ENCODE peak calls at places on chromosomes 2 and 18, in five cellular contexts. S, C, R, Z and K are unnamed samples. For H3K9me3 and H3K4me1, the result is how much of the 10 kb centered on the place peaks cover.

GRCh38 chr2:33021542-33022259 is 74.9 kb downstream of the LTBP1 start:
- DNase-seq in S (no peak), C (no peak), R (peak), Z (no peak), K (no peak)

GRCh38 chr2:188381614-188382013 is 89.9 kb downstream of the GULP1 start:
- DNase-seq in S (no peak), C (no peak), R (peak), Z (no peak), K (no peak)

GRCh38 chr2:58032016-58032750 is 14.4 kb upstream of the VRK2 start:
- DNase-seq in S (no peak), C (no peak), R (peak), Z (no peak), K (no peak)

GRCh38 chr2:239689985-239690384 is 289.2 kb upstream of the HDAC4 start:
- DNase-seq in S (no peak), C (no peak), R (no peak), Z (no peak), K (no peak)

GRCh38 chr18:68840554-68841263 is 42.8 kb downstream of the CCDC102B start:
- DNase-seq in S (no peak), C (peak), R (peak), Z (no peak), K (no peak)

GRCh38 chr18:79395761-79396404 is at the start of gene NFATC1:
- DNase-seq in S (peak), C (peak), R (peak), Z (no peak), K (peak)

GRCh38 chr2:8159211-8159965 is 522.5 kb upstream of the ID2 start:
- DNase-seq in S (no peak), C (no peak), R (no peak), Z (no peak), K (no peak)

GRCh38 chr2:239227661-239228371 is 173.0 kb downstream of the HDAC4 start:
- DNase-seq in S (no peak), C (peak), R (peak), Z (peak), K (peak)

GRCh38 chr2:106561356-106561755 is 74.2 kb downstream of the CD8B2 start:
- DNase-seq in S (no peak), C (no peak), R (no peak), Z (no peak), K (no peak)

GRCh38 chr2:43823751-43824150 is 14.9 kb downstream of the ABCG5 start:
- DNase-seq in S (no peak), C (no peak), R (no peak), Z (no peak), K (no peak)

GRCh38 chr2:231189571-231190495 is 8.6 kb upstream of the ARMC9 start:
- DNase-seq in S (peak), C (peak), R (no peak), Z (no peak), K (no peak)

GRCh38 chr2:133718688-133719201 is 150.5 kb upstream of the NCKAP5 start:
- DNase-seq in S (no peak), C (no peak), R (peak), Z (peak), K (no peak)

GRCh38 chr2:197209742-197210408 is 100.7 kb downstream of the ANKRD44 start:
- DNase-seq in S (peak), C (no peak), R (no peak), Z (no peak), K (no peak)

GRCh38 chr2:44549099-44549471 is 187.3 kb downstream of the CAMKMT start:
- DNase-seq in S (no peak), C (no peak), R (peak), Z (no peak), K (no peak)

GRCh38 chr18:55002261-55002660 is 43.0 kb upstream of the CCDC68 start:
- DNase-seq in S (no peak), C (no peak), R (no peak), Z (no peak), K (no peak)

GRCh38 chr2:27807476-27807875 is 36.0 kb downstream of the MRPL33 start:
- DNase-seq in S (no peak), C (peak), R (peak), Z (peak), K (peak)

GRCh38 chr2:96533292-96534073 is 3.1 kb upstream of the ARID5A start:
- DNase-seq in S (peak), C (peak), R (peak), Z (no peak), K (peak)

GRCh38 chr18:54950221-54950620 is 9.0 kb downstream of the CCDC68 start:
- DNase-seq in S (no peak), C (peak), R (no peak), Z (no peak), K (no peak)

GRCh38 chr2:24831216-24831615 is 38.0 kb downstream of the CENPO start:
- DNase-seq in S (peak), C (no peak), R (no peak), Z (no peak), K (no peak)

GRCh38 chr2:74010087-74010541 is 25.4 kb downstream of the TET3 start:
- DNase-seq in S (peak), C (peak), R (no peak), Z (peak), K (peak)

GRCh38 chr18:52764271-52764670 is 424.3 kb downstream of the DCC start:
- DNase-seq in S (no peak), C (no peak), R (no peak), Z (no peak), K (no peak)

GRCh38 chr2:238169708-238170251 is 11.0 kb downstream of the ERFE start:
- DNase-seq in S (peak), C (no peak), R (peak), Z (peak), K (no peak)

GRCh38 chr2:174573621-174574081 is 24.0 kb downstream of the WIPF1 start:
- DNase-seq in S (peak), C (no peak), R (no peak), Z (no peak), K (no peak)

GRCh38 chr2:48219234-48219554 is 310.8 kb upstream of the STON1 start:
- DNase-seq in S (no peak), C (no peak), R (no peak), Z (no peak), K (no peak)

GRCh38 chr2:224395646-224396390 is 6.1 kb downstream of the FAM124B start:
- DNase-seq in S (no peak), C (no peak), R (no peak), Z (no peak), K (no peak)

GRCh38 chr2:64225491-64225890 is 81.3 kb upstream of the PELI1 start:
- DNase-seq in S (no peak), C (no peak), R (no peak), Z (no peak), K (no peak)

GRCh38 chr2:10356459-10356851 is 53.8 kb downstream of the HPCAL1 start:
- DNase-seq in S (no peak), C (peak), R (no peak), Z (no peak), K (no peak)

GRCh38 chr2:203225423-203226039 is 13.3 kb upstream of the CYP20A1 start:
- DNase-seq in S (no peak), C (peak), R (peak), Z (no peak), K (no peak)

GRCh38 chr2:138201326-138201725 is 237.1 kb downstream of the HNMT start:
- DNase-seq in S (no peak), C (no peak), R (peak), Z (no peak), K (no peak)

GRCh38 chr2:83081835-83082522 is 1377.1 kb downstream of the SUCLG1 start:
- DNase-seq in S (no peak), C (no peak), R (peak), Z (peak), K (no peak)

GRCh38 chr2:127293386-127293757 is 572 bp downstream of the ERCC3 start:
- DNase-seq in S (no peak), C (no peak), R (no peak), Z (peak), K (peak)

GRCh38 chr18:62637807-62638687 is 77.3 kb upstream of the PHLPP1 start:
- DNase-seq in S (no peak), C (peak), R (peak), Z (peak), K (peak)

GRCh38 chr2:38524580-38524979 is 78.1 kb downstream of the HNRNPLL start:
- DNase-seq in S (no peak), C (no peak), R (no peak), Z (no peak), K (no peak)
- H3K9me3 ChIP-seq in S (under half), C (under half), R (under half), Z (under half), K (under half)

GRCh38 chr2:54512663-54513363 is 56.7 kb downstream of the SPTBN1 start:
- DNase-seq in S (no peak), C (no peak), R (no peak), Z (no peak), K (no peak)
- H3K4me1 ChIP-seq in S (under half), C (under half), R (under half), Z (under half), K (under half)

GRCh38 chr2:54771166-54771565 is 47.7 kb downstream of the EML6 start:
- DNase-seq in S (no peak), C (no peak), R (peak), Z (peak), K (no peak)

GRCh38 chr2:54772110-54772509 is 48.6 kb downstream of the EML6 start:
- DNase-seq in S (no peak), C (no peak), R (peak), Z (no peak), K (no peak)

GRCh38 chr2:54770676-54771075 is 47.2 kb downstream of the EML6 start:
- DNase-seq in S (no peak), C (no peak), R (no peak), Z (no peak), K (no peak)

GRCh38 chr2:54768772-54769428 is 45.4 kb downstream of the EML6 start:
- DNase-seq in S (no peak), C (no peak), R (no peak), Z (peak), K (no peak)

GRCh38 chr2:54770211-54770610 is 46.7 kb downstream of the EML6 start:
- DNase-seq in S (no peak), C (no peak), R (no peak), Z (no peak), K (no peak)
- H3K4me3 ChIP-seq in S (no peak), C (no peak), R (no peak), Z (no peak), K (no peak)

DNA sequence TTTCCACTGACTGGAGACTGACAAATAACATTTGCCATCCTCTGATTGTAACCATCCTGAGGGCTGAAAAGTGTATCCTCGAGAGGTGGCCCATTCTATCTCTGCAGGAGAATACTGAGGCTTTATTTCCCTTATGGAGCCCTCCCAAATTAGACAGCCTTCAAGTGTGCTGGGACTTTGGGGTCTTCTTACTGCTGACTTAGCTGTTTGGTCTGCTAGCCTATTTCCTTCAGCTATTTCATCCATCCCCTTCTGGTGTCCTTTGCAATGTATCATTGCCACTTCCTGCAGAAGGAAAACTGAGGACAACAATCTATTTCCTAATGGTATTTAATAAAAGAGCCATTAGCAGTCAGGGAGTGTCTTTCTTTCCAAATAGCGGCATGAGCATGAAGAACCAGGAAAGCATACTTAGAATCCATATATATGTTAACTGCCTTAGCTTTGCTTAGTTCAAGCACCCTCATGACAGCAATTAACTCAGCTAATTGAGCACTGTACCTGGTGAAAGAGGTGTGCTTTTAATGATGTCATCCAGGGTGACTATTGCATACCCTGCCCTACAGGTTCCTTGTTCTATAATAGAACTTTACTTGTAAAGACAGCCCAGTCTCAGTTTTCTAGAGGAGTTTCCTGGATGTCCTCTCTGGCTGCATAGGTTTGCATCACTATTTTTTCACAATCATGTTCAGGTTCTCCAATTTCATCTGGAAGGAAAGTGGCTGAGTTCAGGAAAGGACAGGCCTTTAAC is 24.0 kb downstream of the CMPK2 start:
- DNase-seq in S (no peak), C (no peak), R (no peak), Z (no peak), K (no peak)
- H3K9me3 ChIP-seq in S (half or more), C (under half), R (under half), Z (under half), K (half or more)

GRCh38 chr2:219466816-219467735 is 31.6 kb upstream of the GMPPA start:
- DNase-seq in S (no peak), C (no peak), R (no peak), Z (no peak), K (peak)

GRCh38 chr2:219465659-219466561 is 31.3 kb downstream of the SPEG start:
- DNase-seq in S (no peak), C (no peak), R (no peak), Z (no peak), K (peak)

GRCh38 chr2:219461669-219462068 is 27.0 kb downstream of the SPEG start:
- DNase-seq in S (no peak), C (no peak), R (no peak), Z (no peak), K (peak)

GRCh38 chr2:219462349-219462748 is 27.7 kb downstream of the SPEG start:
- DNase-seq in S (no peak), C (no peak), R (no peak), Z (no peak), K (no peak)

GRCh38 chr2:219464286-219465032 is 29.8 kb downstream of the SPEG start:
- DNase-seq in S (no peak), C (no peak), R (no peak), Z (no peak), K (peak)
- H3K4me1 ChIP-seq in S (under half), C (under half), R (under half), Z (under half), K (under half)

DNA sequence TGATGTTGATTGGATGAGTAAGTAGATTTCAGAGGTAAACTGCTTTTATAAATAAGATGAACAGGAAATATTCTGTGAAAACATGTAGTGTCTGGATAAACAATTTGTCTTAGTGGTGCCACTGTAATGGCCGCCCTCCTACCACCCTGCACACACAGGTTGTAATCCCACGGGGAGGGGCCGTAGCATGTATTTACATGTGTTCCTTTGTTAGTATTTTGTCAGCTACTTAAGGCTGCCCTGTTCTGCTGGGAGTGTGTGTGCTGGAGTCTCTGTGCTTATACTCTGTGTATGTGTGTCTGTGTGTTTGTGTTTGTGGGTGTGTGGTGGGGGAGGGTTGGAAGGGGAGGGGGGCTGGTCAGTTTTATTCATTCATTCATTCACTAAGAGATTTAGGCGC is 5.1 kb downstream of the TSHZ1 start:
- DNase-seq in S (no peak), C (no peak), R (no peak), Z (no peak), K (no peak)
- H3K4me3 ChIP-seq in S (no peak), C (no peak), R (no peak), Z (no peak), K (no peak)